ENCODE peak calls at places on chromosomes 6 and 20, in four cellular contexts. G, V, P and M are unnamed samples.

GRCh38 chr6:34489229-34489805 is 23.4 kb downstream of the PACSIN1 start:
- DNase-seq in P (peak), G (no peak), V (no peak), M (no peak)

GRCh38 chr6:80249897-80250296 is 143.4 kb downstream of the BCKDHB start:
- DNase-seq in P (no peak), V (no peak), G (no peak), M (no peak)

GRCh38 chr20:10986586-10986985 is 312.8 kb upstream of the JAG1 start:
- DNase-seq in V (no peak), P (peak), G (no peak), M (no peak)

GRCh38 chr6:123515715-123516114 is 121.0 kb downstream of the TRDN start:
- DNase-seq in P (no peak), G (no peak), V (no peak), M (no peak)

GRCh38 chr6:18021166-18021850 is 33.9 kb upstream of the KIF13A start:
- DNase-seq in P (no peak), G (no peak), V (no peak), M (no peak)

GRCh38 chr6:37433657-37434271 is 743 bp downstream of the CMTR1 start:
- DNase-seq in G (peak), P (peak), V (peak), M (peak)

GRCh38 chr6:156866181-156866862 is 89.1 kb downstream of the ARID1B start:
- DNase-seq in G (peak), V (peak), P (peak), M (peak)

GRCh38 chr6:39897699-39898098 is 36.6 kb downstream of the MOCS1 start:
- DNase-seq in P (no peak), G (no peak), V (no peak), M (no peak)

GRCh38 chr6:26575494-26575939 is 21.2 kb upstream of the ABT1 start:
- DNase-seq in P (peak), V (no peak), G (peak), M (no peak)

GRCh38 chr6:159434410-159434809 is 258.6 kb downstream of the SOD2 start:
- DNase-seq in P (no peak), G (no peak), V (no peak), M (no peak)

GRCh38 chr6:51843470-51844390 is 243.7 kb downstream of the PKHD1 start:
- DNase-seq in V (no peak), G (peak), P (no peak), M (no peak)

GRCh38 chr6:52543729-52544324 is 33.0 kb downstream of the TRAM2 start:
- DNase-seq in P (peak), G (peak), V (no peak), M (no peak)

GRCh38 chr6:112041535-112041934 is 12.4 kb upstream of the CCN6 start:
- DNase-seq in G (peak), V (no peak), P (peak), M (no peak)

GRCh38 chr6:110509617-110510231 is 33.3 kb upstream of the SLC22A16 start:
- DNase-seq in P (peak), G (peak), V (no peak), M (no peak)

GRCh38 chr6:161683400-161683799 is 409.5 kb upstream of the AGPAT4 start:
- DNase-seq in P (no peak), G (no peak), V (no peak), M (no peak)

GRCh38 chr6:133468591-133468990 is 227.4 kb downstream of the EYA4 start:
- DNase-seq in V (no peak), P (no peak), G (no peak), M (no peak)

GRCh38 chr6:90079555-90080490 is 185.6 kb downstream of the GJA10 start:
- DNase-seq in V (no peak), P (no peak), G (no peak), M (no peak)

GRCh38 chr20:17611290-17611539 is 41.3 kb downstream of the DSTN start:
- DNase-seq in G (no peak), V (no peak), P (peak), M (no peak)

GRCh38 chr20:10786678-10787077 is 112.9 kb upstream of the JAG1 start:
- DNase-seq in V (no peak), G (no peak), P (no peak), M (no peak)

GRCh38 chr6:149913085-149913484 is 9.8 kb downstream of the RAET1G start:
- DNase-seq in V (no peak), P (no peak), G (peak), M (no peak)

GRCh38 chr20:25507385-25508082 is 77.8 kb downstream of the NINL start:
- DNase-seq in V (no peak), G (no peak), P (no peak), M (no peak)

GRCh38 chr6:44471271-44471981 is 83.9 kb downstream of the CDC5L start:
- DNase-seq in P (no peak), G (no peak), V (no peak), M (no peak)